ENCODE peak calls at places on chromosome 21, in four cellular contexts. W, U, I and F are unnamed samples.
A peak's percentile ranks its signal among the peaks of the same experiment; 100 is the strongest.

GRCh38 chr21:16074950-16075489 is 345.2 kb downstream of the USP25 start:
- DNase-seq in I (no peak), W (no peak), U (no peak), F (no peak)

GRCh38 chr21:28261291-28261690 is 731.4 kb downstream of the LTN1 start:
- DNase-seq in I (no peak), W (no peak), U (no peak), F (no peak)

GRCh38 chr21:27817902-27818623 is 851.2 kb upstream of the ADAMTS5 start:
- DNase-seq in I (no peak), U (no peak), W (no peak), F (no peak)

GRCh38 chr21:30391615-30392014 is 4.2 kb upstream of the KRTAP13-1 start:
- DNase-seq in W (no peak), U (no peak), I (no peak), F (no peak)

GRCh38 chr21:35831791-35832190 is 228.5 kb downstream of the SETD4 start:
- DNase-seq in W (no peak), U (no peak), I (no peak), F (no peak)

GRCh38 chr21:15293251-15293650 is 228.5 kb upstream of the NRIP1 start:
- DNase-seq in W (no peak), I (no peak), U (no peak), F (no peak)

GRCh38 chr21:36117276-36117675 is 17.6 kb upstream of the CBR3 start:
- DNase-seq in W (no peak), I (no peak), U (no peak), F (no peak)

GRCh38 chr21:26845750-26846035 is 484 bp upstream of the ADAMTS1 start:
- DNase-seq in U (no peak), I (no peak), W (no peak), F (no peak)

GRCh38 chr21:29080454-29080930 is 7.0 kb upstream of the CCT8 start:
- DNase-seq in I (no peak), U (no peak), W (no peak), F (no peak)

GRCh38 chr21:31176725-31177124 is 138.4 kb upstream of the KRTAP19-8 start:
- DNase-seq in W (no peak), I (no peak), U (no peak), F (no peak)

GRCh38 chr21:37742115-37742514 is 174.1 kb downstream of the KCNJ6 start:
- DNase-seq in W (no peak), U (no peak), I (no peak), F (no peak)

GRCh38 chr21:45892156-45892919 is 89.2 kb upstream of the COL6A1 start:
- DNase-seq in I (no peak), U (peak; percentile 45), W (no peak), F (no peak)

GRCh38 chr21:43331111-43331961 is 95.6 kb downstream of the SIK1 start:
- DNase-seq in I (no peak), W (no peak), U (no peak), F (no peak)

GRCh38 chr21:25313891-25314646 is 293.2 kb downstream of the MRPL39 start:
- DNase-seq in I (no peak), W (no peak), U (peak; percentile 11), F (no peak)

GRCh38 chr21:42251654-42252053 is 32.7 kb downstream of the ABCG1 start:
- DNase-seq in U (no peak), I (no peak), W (no peak), F (no peak)
- TF ChIP-seq POLR2AphosphoS5 in U (no peak), I (no peak), W (no peak), F (no peak)

GRCh38 chr21:44890338-44890931 is 16.9 kb upstream of the PTTG1IP start:
- DNase-seq in W (no peak), U (no peak), I (no peak), F (no peak)
- TF ChIP-seq SPI1 in W (no peak), U (no peak), I (no peak), F (no peak)

DNA sequence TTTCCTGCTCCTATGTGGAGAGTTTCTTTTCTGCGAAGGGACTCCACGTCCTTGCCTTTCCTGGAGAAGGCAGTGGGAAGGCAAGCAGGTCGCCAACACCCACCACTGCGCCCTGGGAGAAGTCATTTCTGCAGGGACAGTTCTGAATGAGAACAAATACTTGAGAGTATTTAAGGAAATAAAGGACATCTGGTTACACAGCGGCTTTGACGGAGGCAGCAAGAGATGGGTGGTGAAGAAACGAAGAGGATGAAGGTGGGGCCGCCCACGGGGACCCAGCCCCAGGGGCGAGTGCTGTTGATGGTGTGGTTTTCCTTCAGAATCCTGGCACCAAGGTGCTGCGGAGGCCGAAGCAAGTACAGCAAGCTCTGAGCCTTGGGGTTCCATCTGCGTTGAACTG is 75.5 kb downstream of the PSMG1 start:
- DNase-seq in W (no peak), I (no peak), U (no peak), F (no peak)
- TF ChIP-seq POLR2AphosphoS5 in W (no peak), I (no peak), U (no peak), F (no peak)

DNA sequence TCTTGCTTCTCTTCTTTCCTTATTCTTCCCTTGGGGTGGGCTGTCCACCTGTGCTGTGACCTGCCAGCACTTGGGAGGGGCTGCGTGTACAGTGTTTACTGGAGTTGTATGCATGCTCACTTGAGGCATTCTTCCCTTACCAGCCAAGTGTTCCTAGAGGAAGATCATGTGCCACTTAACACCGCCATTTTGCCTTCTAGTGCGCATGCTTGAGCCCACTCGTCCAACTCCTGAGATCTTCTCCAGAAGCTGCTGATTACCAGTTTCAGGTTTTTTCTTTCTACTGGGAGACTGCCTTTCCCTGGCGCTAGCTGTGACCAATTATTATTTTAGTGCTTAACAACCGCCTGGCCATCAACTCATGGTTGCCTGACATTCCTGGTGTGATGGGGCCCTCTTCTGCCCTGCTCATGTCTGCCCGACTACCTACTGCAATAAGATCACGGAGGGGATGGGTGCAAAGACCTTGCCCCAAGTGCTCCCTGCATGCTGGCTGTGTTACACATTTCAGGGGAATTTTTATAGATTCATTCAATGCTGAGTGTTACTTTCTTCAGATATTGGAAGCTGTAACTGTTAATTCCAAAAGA is 74.2 kb upstream of the B3GALT5 start:
- DNase-seq in I (no peak), U (no peak), W (no peak), F (no peak)
- TF ChIP-seq SPI1 in I (no peak), U (no peak), W (no peak), F (no peak)

GRCh38 chr21:21559285-21560045 is 561.3 kb downstream of the NCAM2 start:
- DNase-seq in W (no peak), U (no peak), I (peak; percentile 3), F (no peak)
- TF ChIP-seq POLR2AphosphoS5 in W (no peak), U (no peak), I (no peak), F (no peak)

GRCh38 chr21:40386981-40387380 is 460.0 kb downstream of the DSCAM start:
- DNase-seq in U (no peak), I (no peak), W (no peak), F (no peak)

GRCh38 chr21:40388046-40388445 is 458.9 kb downstream of the DSCAM start:
- DNase-seq in U (no peak), W (no peak), I (no peak), F (no peak)

GRCh38 chr21:40383951-40384350 is 463.0 kb downstream of the DSCAM start:
- DNase-seq in U (no peak), I (no peak), W (no peak), F (no peak)

GRCh38 chr21:40385883-40386282 is 461.1 kb downstream of the DSCAM start:
- DNase-seq in I (no peak), W (no peak), U (no peak), F (no peak)

GRCh38 chr21:40386301-40386911 is 460.6 kb downstream of the DSCAM start:
- DNase-seq in I (peak; percentile 36), W (no peak), U (no peak), F (no peak)
- TF ChIP-seq SPI1 in I (no peak), W (no peak), U (no peak), F (no peak)

GRCh38 chr21:34100789-34101188 is 27.4 kb downstream of the MRPS6 start:
- DNase-seq in W (no peak), I (no peak), U (no peak), F (no peak)
- TF ChIP-seq POLR2AphosphoS5 in W (no peak), I (no peak), U (no peak), F (no peak)